ENCODE peak calls at places on chromosomes 11 and 22, in seven cellular contexts. O is putamen; F is iPS DF 6.9; D is NCI-H1930; W is stimulated activated CD4-positive, alpha-beta T cell treated with anti-CD3 and anti-CD28 coated beads, Interleukin-1b, Interleukin-23, amount 100 ng/mL, for 24 hours; E is neuronal stem cell; U is HT-29. K is an unnamed sample.

GRCh38 chr11:104365676-104366075 is 201.7 kb upstream of the PDGFD start:
- DNase-seq in U (no peak), D (no peak), F (no peak), O (no peak), E (no peak), W (no peak), K (no peak)

GRCh38 chr11:67016550-67016949 is 6.4 kb upstream of the SYT12 start:
- DNase-seq in F (no peak), O (no peak), W (no peak), D (no peak), U (no peak), E (no peak), K (no peak)

GRCh38 chr11:808427-809286 is 1.1 kb upstream of the RPLP2 start:
- DNase-seq in U (peak), F (no peak), O (no peak), W (no peak), D (no peak), E (no peak), K (peak)

GRCh38 chr11:79438631-79439429 is 2.0 kb downstream of the TENM4 start:
- DNase-seq in F (no peak), W (no peak), D (no peak), O (no peak), U (no peak), E (peak), K (no peak)

GRCh38 chr22:22547692-22548348 is 11.2 kb downstream of the PRAME start:
- DNase-seq in U (no peak), W (no peak), D (no peak), O (no peak), E (no peak), F (no peak), K (no peak)

GRCh38 chr11:68950268-68950667 is 30.5 kb downstream of the MRGPRD start:
- DNase-seq in D (no peak), O (no peak), U (peak), F (no peak), E (peak), W (no peak), K (no peak)

GRCh38 chr11:65290448-65291165 is 24.1 kb upstream of the CDC42EP2 start:
- DNase-seq in W (no peak), O (peak), D (no peak), E (no peak), F (no peak), U (peak), K (no peak)

GRCh38 chr11:86784247-86784681 is 16.1 kb upstream of the PRSS23 start:
- DNase-seq in D (no peak), F (no peak), E (no peak), W (no peak), O (no peak), U (no peak), K (no peak)

GRCh38 chr11:35850191-35850590 is 93.7 kb upstream of the LDLRAD3 start:
- DNase-seq in W (no peak), D (no peak), E (no peak), O (no peak), F (no peak), U (no peak), K (no peak)

GRCh38 chr11:117931331-117931950 is 2.2 kb upstream of the TMPRSS13 start:
- DNase-seq in E (no peak), W (no peak), O (no peak), F (no peak), U (no peak), D (no peak), K (no peak)

GRCh38 chr22:20414450-20414849 is 20.5 kb downstream of the ZNF74 start:
- DNase-seq in D (no peak), O (no peak), F (no peak), E (no peak), U (no peak), W (no peak), K (no peak)

GRCh38 chr11:118434123-118434552 is 2.2 kb upstream of the KMT2A start:
- DNase-seq in D (no peak), E (no peak), O (no peak), F (no peak), W (no peak), U (no peak), K (peak)

GRCh38 chr11:114229062-114229450 is 67.1 kb upstream of the NNMT start:
- DNase-seq in E (no peak), U (no peak), F (no peak), O (peak), W (no peak), D (no peak), K (no peak)

GRCh38 chr22:39598017-39598965 is 27.7 kb downstream of the CACNA1I start:
- DNase-seq in W (peak), O (no peak), E (peak), D (peak), F (peak), U (peak), K (no peak)

GRCh38 chr11:63866211-63866610 is 27.3 kb downstream of the MARK2 start:
- DNase-seq in D (no peak), O (no peak), U (peak), E (no peak), F (no peak), W (peak), K (no peak)

GRCh38 chr22:48677621-48678020 is 1150.1 kb downstream of the BRD1 start:
- DNase-seq in O (no peak), E (no peak), D (no peak), F (no peak), U (no peak), W (no peak), K (no peak)

GRCh38 chr11:114050258-114050927 is 9.1 kb upstream of the ZBTB16 start:
- DNase-seq in O (no peak), U (no peak), F (no peak), W (no peak), E (no peak), D (no peak), K (peak)

GRCh38 chr11:107711861-107712260 is at the start of gene SLN:
- DNase-seq in D (no peak), U (no peak), E (no peak), F (no peak), W (no peak), O (no peak), K (no peak)

GRCh38 chr11:40421187-40421586 is 1038.3 kb downstream of the LRRC4C start:
- DNase-seq in D (no peak), E (no peak), W (no peak), O (no peak), U (no peak), F (no peak), K (no peak)

GRCh38 chr22:44814266-44815098 is 62.1 kb downstream of the ARHGAP8 start:
- DNase-seq in D (no peak), E (no peak), F (no peak), U (no peak), W (no peak), O (no peak), K (no peak)

GRCh38 chr11:125976156-125976555 is 30.3 kb downstream of the VSIG10L2 start:
- DNase-seq in F (no peak), O (no peak), U (no peak), D (no peak), W (no peak), E (no peak), K (no peak)

GRCh38 chr22:28917747-28918543 is 34.6 kb downstream of the ZNRF3 start:
- DNase-seq in W (no peak), F (no peak), E (peak), O (no peak), D (no peak), U (peak), K (peak)

GRCh38 chr11:94494200-94494545 is 389 bp downstream of the ANKRD49 start:
- DNase-seq in D (no peak), O (no peak), F (no peak), U (no peak), E (no peak), W (no peak), K (no peak)

K was measured in NCI-H2227 treated with DMSO at 0.1 percent for 48 hours.